ENCODE peak calls at places on chromosomes 2 and 18, in eight cellular contexts. S is SJSA1; H is activated naive CD8-positive, alpha-beta T cell treated with anti-CD3 and anti-CD28 coated beads for 36 hours; Z is GM19239; X is GF-D8; N is PC-3; I is stimulated activated CD8-positive, alpha-beta memory T cell treated with anti-CD3 and anti-CD28 coated beads, Interleukin-15, amount 100 ng/mL, for 24 hours; B is T follicular helper cell. T is an unnamed sample.

GRCh38 chr2:9656270-9656766 is 25.5 kb upstream of the YWHAQ start:
- DNase-seq in Z (peak; percentile 47), I (peak; percentile 20), X (no peak), B (no peak), H (peak; percentile 10), N (peak; percentile 94), S (peak; percentile 95), T (peak; percentile 56)

GRCh38 chr2:51219468-51219867 is 187.5 kb upstream of the NRXN1 start:
- DNase-seq in I (no peak), H (no peak), B (no peak), Z (no peak), S (no peak), N (peak; percentile 40), X (no peak), T (no peak)

GRCh38 chr2:8234757-8235374 is 447.0 kb upstream of the ID2 start:
- DNase-seq in N (no peak), H (no peak), Z (peak; percentile 54), I (no peak), B (no peak), X (no peak), S (no peak), T (no peak)

GRCh38 chr2:109128466-109129355 is at the start of gene SH3RF3:
- DNase-seq in I (no peak), N (peak; percentile 50), Z (peak; percentile 29), S (peak; percentile 57), X (no peak), B (no peak), H (peak; percentile 55), T (peak; percentile 54)

GRCh38 chr18:577606-578005 is 2.6 kb upstream of the CETN1 start:
- DNase-seq in H (no peak), N (no peak), B (no peak), X (no peak), I (no peak), S (no peak), Z (no peak), T (no peak)

GRCh38 chr18:58687871-58688308 is 16.6 kb downstream of the MALT1 start:
- DNase-seq in N (no peak), H (peak; percentile 56), X (peak; percentile 60), S (no peak), I (no peak), B (peak; percentile 52), Z (peak; percentile 23), T (peak; percentile 81)

GRCh38 chr2:70986499-70987189 is 8.0 kb downstream of the TEX261 start:
- DNase-seq in N (no peak), H (no peak), S (peak; percentile 25), B (no peak), X (no peak), I (no peak), Z (no peak), T (no peak)

GRCh38 chr2:48600204-48600813 is 17.3 kb upstream of the GTF2A1L start:
- DNase-seq in B (no peak), H (no peak), Z (no peak), N (peak; percentile 84), X (no peak), I (no peak), S (no peak), T (no peak)

GRCh38 chr18:830315-830901 is 18.4 kb upstream of the YES1 start:
- DNase-seq in H (peak; percentile 22), B (peak; percentile 31), Z (no peak), S (peak; percentile 50), X (peak; percentile 99), I (no peak), N (no peak), T (peak; percentile 20)

GRCh38 chr2:71505086-71505769 is 51.9 kb downstream of the DYSF start:
- DNase-seq in H (no peak), B (no peak), I (no peak), S (no peak), X (no peak), N (no peak), Z (no peak), T (no peak)

GRCh38 chr18:58861853-58862252 is 2.8 kb upstream of the ZNF532 start:
- DNase-seq in N (peak; percentile 19), B (no peak), H (no peak), I (no peak), Z (no peak), X (no peak), S (no peak), T (no peak)

GRCh38 chr18:68267583-68267982 is 447.3 kb downstream of the TMX3 start:
- DNase-seq in I (no peak), N (peak; percentile 78), X (no peak), B (no peak), H (no peak), Z (no peak), S (no peak), T (no peak)

GRCh38 chr2:105678346-105678745 is 66.4 kb upstream of the NCK2 start:
- DNase-seq in B (no peak), N (peak; percentile 14), H (no peak), I (no peak), S (no peak), Z (no peak), X (no peak), T (no peak)

GRCh38 chr2:10161961-10162441 is 39.5 kb downstream of the RRM2 start:
- DNase-seq in N (no peak), I (no peak), X (no peak), H (no peak), B (no peak), Z (no peak), S (no peak), T (no peak)

GRCh38 chr2:172242968-172243367 is 140.3 kb upstream of the DLX2 start:
- DNase-seq in Z (no peak), N (no peak), H (no peak), S (no peak), B (no peak), I (no peak), X (no peak), T (no peak)

GRCh38 chr2:15955232-15955983 is 15.1 kb downstream of the MYCN start:
- DNase-seq in Z (no peak), S (no peak), X (no peak), B (no peak), N (no peak), H (no peak), I (no peak), T (no peak)

GRCh38 chr2:30677861-30678385 is 129.3 kb downstream of the CAPN13 start:
- DNase-seq in I (no peak), Z (no peak), N (no peak), X (no peak), S (peak; percentile 20), H (no peak), B (no peak), T (no peak)

GRCh38 chr2:234881413-234882241 is 70.2 kb upstream of the SH3BP4 start:
- DNase-seq in I (no peak), B (no peak), Z (peak; percentile 29), X (no peak), H (peak; percentile 59), S (peak; percentile 89), N (peak; percentile 93), T (peak; percentile 68)

GRCh38 chr2:98569197-98569793 is 39.0 kb downstream of the COA5 start:
- DNase-seq in B (peak; percentile 51), X (no peak), N (peak; percentile 46), H (peak; percentile 63), I (peak; percentile 69), S (no peak), Z (peak; percentile 62), T (peak; percentile 64)

GRCh38 chr2:44233450-44234128 is 41.7 kb upstream of the SLC3A1 start:
- DNase-seq in B (no peak), I (no peak), N (peak; percentile 79), H (no peak), X (no peak), Z (no peak), S (no peak), T (no peak)

GRCh38 chr2:29749041-29749440 is 172.3 kb downstream of the ALK start:
- DNase-seq in Z (no peak), I (no peak), N (peak; percentile 95), B (no peak), X (no peak), S (no peak), H (no peak), T (no peak)

T was measured in stimulated activated naive CD8-positive, alpha-beta T cell treated with anti-CD3 and anti-CD28 coated beads, Interleukin-15, amount 100 ng/mL, for 72 hours.